ENCODE peak calls at places on chromosomes 2 and 18, in four cellular contexts. T is lower lobe of right lung, S is GM13976, L is prostate gland. E is an unnamed sample.

GRCh38 chr2:50118951-50119702 is 912.8 kb downstream of the NRXN1 start:
- DNase-seq in T (no peak), S (no peak), L (no peak), E (no peak)

GRCh38 chr2:142786922-142787702 is 90.4 kb upstream of the KYNU start:
- DNase-seq in T (no peak), S (no peak), L (no peak), E (no peak)

GRCh38 chr2:117828870-117829269 is 14.4 kb downstream of the DDX18 start:
- DNase-seq in T (no peak), S (no peak), L (no peak), E (no peak)

GRCh38 chr18:23793985-23794867 is 105.0 kb downstream of the LAMA3 start:
- DNase-seq in T (no peak), S (no peak), L (no peak), E (no peak)

GRCh38 chr18:55078289-55078916 is 119.1 kb upstream of the CCDC68 start:
- DNase-seq in T (no peak), S (no peak), L (no peak), E (no peak)

GRCh38 chr2:237310515-237311114 is 103.3 kb downstream of the COL6A3 start:
- DNase-seq in T (no peak), S (no peak), L (no peak), E (no peak)

GRCh38 chr2:12490641-12491040 is 226.1 kb upstream of the TRIB2 start:
- DNase-seq in T (no peak), S (no peak), L (no peak), E (no peak)

GRCh38 chr2:146370821-146371220 is 1474.0 kb upstream of the ACVR2A start:
- DNase-seq in T (no peak), S (no peak), L (no peak), E (no peak)

GRCh38 chr2:215911686-215912085 is 101.7 kb downstream of the MREG start:
- DNase-seq in T (no peak), S (no peak), L (no peak), E (no peak)

GRCh38 chr2:120470041-120470716 is 124.2 kb downstream of the INHBB start:
- DNase-seq in T (peak; percentile 89), S (no peak), L (peak; percentile 94), E (no peak)

GRCh38 chr18:905307-905947 is 756 bp downstream of the ADCYAP1 start:
- DNase-seq in T (no peak), S (peak; percentile 32), L (no peak), E (no peak)

GRCh38 chr2:197786010-197786877 is 1.1 kb upstream of the BOLL start:
- DNase-seq in T (peak; percentile 59), S (peak; percentile 78), L (no peak), E (peak; percentile 71)

GRCh38 chr2:1817256-1818127 is 73.2 kb upstream of the PXDN start:
- DNase-seq in T (peak; percentile 81), S (peak; percentile 89), L (peak; percentile 82), E (peak; percentile 82)

GRCh38 chr18:76553715-76554603 is 58.9 kb upstream of the ZNF516 start:
- DNase-seq in T (no peak), S (no peak), L (no peak), E (no peak)

GRCh38 chr2:19371996-19372582 is 13.7 kb upstream of the OSR1 start:
- DNase-seq in T (no peak), S (no peak), L (no peak), E (no peak)

GRCh38 chr2:19380532-19380931 is 22.1 kb upstream of the OSR1 start:
- DNase-seq in T (no peak), S (no peak), L (no peak), E (no peak)

GRCh38 chr2:19373352-19373751 is 14.9 kb upstream of the OSR1 start:
- DNase-seq in T (no peak), S (no peak), L (no peak), E (no peak)

GRCh38 chr2:19378939-19379338 is 20.5 kb upstream of the OSR1 start:
- DNase-seq in T (no peak), S (no peak), L (no peak), E (no peak)

DNA sequence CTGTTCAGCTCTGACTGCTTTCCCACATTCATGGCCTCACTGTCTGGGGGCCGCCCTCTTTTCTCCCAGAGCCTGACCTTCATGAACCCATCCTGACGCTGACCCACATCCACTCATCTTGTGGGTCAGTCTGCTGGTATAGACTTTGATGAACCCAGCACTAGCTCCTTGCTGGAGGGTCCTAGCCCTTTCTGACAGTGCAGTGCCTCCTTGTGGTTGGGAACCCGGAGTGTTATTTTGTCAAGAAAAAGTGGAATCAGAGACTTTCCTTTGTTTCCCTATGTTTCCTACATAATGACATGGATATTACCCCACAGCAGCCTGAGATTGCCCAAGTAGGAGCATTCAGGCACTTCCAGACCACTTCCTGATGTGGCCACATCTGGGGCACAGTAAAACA is 19.3 kb upstream of the OSR1 start:
- DNase-seq in T (no peak), S (no peak), L (no peak), E (no peak)
- TF ChIP-seq CTCF in T (peak; percentile 6), S (no peak), L (no peak), E (no peak)

GRCh38 chr2:52810460-52810859 is 957.1 kb upstream of the CHAC2 start:
- DNase-seq in T (no peak), S (peak; percentile 9), L (no peak), E (no peak)
- TF ChIP-seq CTCF in T (no peak), S (peak; percentile 17), L (no peak), E (peak; percentile 32)

GRCh38 chr2:31253344-31254155 is 19.6 kb downstream of the EHD3 start:
- DNase-seq in T (no peak), S (no peak), L (peak; percentile 33), E (no peak)
- TF ChIP-seq CTCF in T (no peak), S (no peak), L (no peak), E (no peak)

GRCh38 chr2:211055438-211055837 is 499.0 kb downstream of the CPS1 start:
- DNase-seq in T (no peak), S (no peak), L (no peak), E (no peak)
- TF ChIP-seq CTCF in T (no peak), S (no peak), L (peak; percentile 18), E (peak; percentile 62)

GRCh38 chr2:30693821-30694281 is 113.4 kb downstream of the CAPN13 start:
- DNase-seq in T (no peak), S (no peak), L (no peak), E (peak; percentile 54)

GRCh38 chr2:30692829-30693265 is 114.4 kb downstream of the CAPN13 start:
- DNase-seq in T (no peak), S (no peak), L (no peak), E (peak; percentile 32)

GRCh38 chr2:30690126-30690561 is 117.1 kb downstream of the CAPN13 start:
- DNase-seq in T (no peak), S (no peak), L (no peak), E (no peak)

GRCh38 chr2:30691091-30691947 is 115.9 kb downstream of the CAPN13 start:
- DNase-seq in T (no peak), S (no peak), L (no peak), E (no peak)

GRCh38 chr2:30691948-30692828 is 115.1 kb downstream of the CAPN13 start:
- DNase-seq in T (no peak), S (peak; percentile 48), L (no peak), E (peak; percentile 60)
- TF ChIP-seq CTCF in T (no peak), S (peak; percentile 34), L (no peak), E (no peak)

GRCh38 chr2:241701155-241701404 is 759 bp upstream of the ING5 start:
- DNase-seq in T (no peak), S (no peak), L (no peak), E (no peak)
- TF ChIP-seq CTCF in T (peak; percentile 40), S (peak; percentile 62), L (peak; percentile 71), E (peak; percentile 60)

GRCh38 chr18:46290440-46291020 is 186.3 kb downstream of the HAUS1 start:
- DNase-seq in T (no peak), S (no peak), L (no peak), E (no peak)

GRCh38 chr18:46289931-46290330 is 185.7 kb downstream of the HAUS1 start:
- DNase-seq in T (no peak), S (no peak), L (no peak), E (no peak)

GRCh38 chr18:46289458-46289857 is 185.3 kb downstream of the HAUS1 start:
- DNase-seq in T (no peak), S (no peak), L (no peak), E (no peak)

GRCh38 chr18:46293699-46294300 is 189.6 kb downstream of the HAUS1 start:
- DNase-seq in T (no peak), S (no peak), L (no peak), E (no peak)

GRCh38 chr18:46291149-46291548 is 187.0 kb downstream of the HAUS1 start:
- DNase-seq in T (no peak), S (peak; percentile 28), L (no peak), E (no peak)
- TF ChIP-seq CTCF in T (no peak), S (peak; percentile 9), L (no peak), E (no peak)